ENCODE peak calls at places on chromosomes 5 and 9, in five cellular contexts. T is cardiac muscle cell, R is uterus, M is cardiac fibroblast, X is WTC11. S is an unnamed sample.

GRCh38 chr9:138022756-138023393 is 145.3 kb downstream of the CACNA1B start:
- DNase-seq in T (no peak), R (no peak), M (no peak), X (peak; percentile 66), S (peak; percentile 80)

GRCh38 chr5:111277061-111277460 is 52.9 kb downstream of the CAMK4 start:
- DNase-seq in T (no peak), R (no peak), M (no peak), X (no peak), S (no peak)

GRCh38 chr5:60827201-60827600 is 16.9 kb downstream of the ELOVL7 start:
- DNase-seq in T (no peak), R (no peak), M (no peak), X (no peak), S (no peak)

GRCh38 chr5:73129143-73129542 is 8.8 kb downstream of the TMEM171 start:
- DNase-seq in T (no peak), R (no peak), M (no peak), X (no peak), S (no peak)

GRCh38 chr5:104016650-104017049 is 454.1 kb upstream of the NUDT12 start:
- DNase-seq in T (no peak), R (no peak), M (no peak), X (no peak), S (no peak)

GRCh38 chr9:98796364-98797101 is at the start of gene ANKS6:
- DNase-seq in T (peak; percentile 90), R (peak; percentile 71), M (peak; percentile 78), X (peak; percentile 81), S (peak; percentile 89)

GRCh38 chr5:61263072-61263471 is 69.0 kb upstream of the ZSWIM6 start:
- DNase-seq in T (no peak), R (no peak), M (no peak), X (no peak), S (no peak)

GRCh38 chr5:139711067-139711851 is 63.1 kb downstream of the CXXC5 start:
- DNase-seq in T (peak; percentile 77), R (no peak), M (peak; percentile 54), X (peak; percentile 75), S (peak; percentile 77)

GRCh38 chr9:98774746-98775145 is 21.6 kb downstream of the ANKS6 start:
- DNase-seq in T (no peak), R (no peak), M (peak; percentile 16), X (peak; percentile 63), S (no peak)

GRCh38 chr9:100619194-100619593 is 41.3 kb downstream of the CAVIN4 start:
- DNase-seq in T (no peak), R (no peak), M (no peak), X (no peak), S (no peak)

GRCh38 chr5:61280766-61281427 is 51.2 kb upstream of the ZSWIM6 start:
- DNase-seq in T (no peak), R (no peak), M (no peak), X (no peak), S (no peak)

GRCh38 chr5:87009146-87009545 is 258.5 kb upstream of the RASA1 start:
- DNase-seq in T (no peak), R (no peak), M (peak; percentile 77), X (no peak), S (no peak)

GRCh38 chr5:77211013-77211690 is 672 bp downstream of the PDE8B start:
- DNase-seq in T (peak; percentile 44), R (peak; percentile 28), M (no peak), X (peak; percentile 41), S (peak; percentile 42)

GRCh38 chr5:56369333-56369947 is 136.3 kb upstream of the ANKRD55 start:
- DNase-seq in T (no peak), R (no peak), M (peak; percentile 30), X (no peak), S (no peak)

GRCh38 chr9:11549311-11549794 is 936.6 kb upstream of the PTPRD start:
- DNase-seq in T (no peak), R (no peak), M (no peak), X (no peak), S (no peak)

GRCh38 chr9:109574061-109574882 is 76.2 kb upstream of the PTPN3 start:
- DNase-seq in T (peak; percentile 84), R (peak; percentile 44), M (peak; percentile 73), X (no peak), S (no peak)

GRCh38 chr5:102794677-102795331 is 39.7 kb downstream of the PAM start:
- DNase-seq in T (no peak), R (no peak), M (no peak), X (peak; percentile 33), S (no peak)

GRCh38 chr5:102795546-102795945 is 40.4 kb downstream of the PAM start:
- DNase-seq in T (no peak), R (no peak), M (no peak), X (no peak), S (no peak)

GRCh38 chr5:102789469-102789868 is 34.4 kb downstream of the PAM start:
- DNase-seq in T (no peak), R (no peak), M (no peak), X (no peak), S (no peak)

GRCh38 chr5:102794047-102794446 is 38.9 kb downstream of the PAM start:
- DNase-seq in T (no peak), R (no peak), M (no peak), X (no peak), S (no peak)

DNA sequence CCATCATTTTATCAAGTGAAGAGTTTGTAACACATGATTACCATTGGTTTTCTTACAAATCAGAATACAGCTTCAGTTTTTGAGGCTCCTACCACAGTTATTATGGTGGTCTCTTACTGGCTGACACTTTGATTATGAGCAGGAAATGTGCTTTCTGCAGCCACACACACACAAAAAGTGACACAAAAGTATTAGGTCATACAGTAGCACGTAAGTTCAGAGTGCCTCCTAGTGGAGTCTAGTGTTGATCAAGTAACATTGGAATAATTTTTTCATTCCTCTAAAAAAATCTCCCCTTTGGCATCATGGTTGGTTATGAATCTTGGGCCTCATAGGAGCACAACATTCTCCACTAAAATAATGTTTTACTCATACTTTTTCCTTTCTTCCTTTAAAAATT is 37.6 kb downstream of the PAM start:
- DNase-seq in T (no peak), R (no peak), M (peak; percentile 19), X (no peak), S (no peak)
- TF ChIP-seq CTCF in T (peak; percentile 31), R (no peak), M (peak; percentile 44), X (no peak), S (no peak)

GRCh38 chr9:127918201-127919107 is 1.6 kb upstream of the ST6GALNAC4 start:
- DNase-seq in T (peak; percentile 56), R (no peak), M (peak; percentile 81), X (peak; percentile 55), S (no peak)
- TF ChIP-seq CTCF in T (no peak), R (no peak), M (no peak), X (no peak), S (no peak)

DNA sequence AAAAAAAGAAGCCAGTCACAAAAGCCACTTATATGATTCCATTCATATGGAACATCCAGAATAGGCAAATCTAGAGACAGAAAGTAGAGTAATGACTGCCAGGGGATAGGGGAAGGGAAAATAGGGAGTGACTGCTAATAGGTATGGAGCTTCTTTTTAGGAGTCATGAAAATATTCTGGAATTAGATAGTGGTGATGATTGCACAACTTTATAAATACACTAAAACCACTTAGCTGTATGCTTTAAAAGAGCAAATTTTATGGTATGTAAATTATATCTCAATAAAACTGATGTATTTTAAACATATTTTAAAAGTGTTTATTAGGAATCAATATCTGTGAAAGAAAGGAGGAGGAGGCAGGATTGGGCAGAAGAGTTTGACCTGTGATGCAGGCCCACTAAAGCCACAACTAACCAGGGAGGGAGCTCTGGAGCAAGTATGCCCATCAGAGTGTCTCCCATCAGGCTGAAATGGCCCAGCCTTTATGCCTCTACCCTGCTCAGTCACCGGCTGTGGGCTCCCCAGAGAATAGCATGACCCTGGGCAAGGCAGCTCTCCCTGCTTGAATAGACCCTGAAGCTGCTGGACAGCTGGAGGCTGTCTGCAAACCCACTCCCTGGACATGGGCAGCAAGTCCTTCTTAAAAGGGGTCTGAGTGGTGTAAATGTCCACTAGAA is 96.0 kb upstream of the SLC44A1 start:
- DNase-seq in T (no peak), R (no peak), M (no peak), X (peak; percentile 48), S (peak; percentile 55)
- TF ChIP-seq CTCF in T (peak; percentile 20), R (no peak), M (peak; percentile 9), X (no peak), S (no peak)

GRCh38 chr5:8650197-8650596 is 781.2 kb downstream of the MTRR start:
- DNase-seq in T (no peak), R (no peak), M (no peak), X (no peak), S (no peak)
- TF ChIP-seq CTCF in T (no peak), R (no peak), M (no peak), X (no peak), S (no peak)

GRCh38 chr5:2125901-2126265 is 243.2 kb upstream of the IRX4 start:
- DNase-seq in T (no peak), R (no peak), M (no peak), X (no peak), S (no peak)

GRCh38 chr5:2123874-2124273 is 241.1 kb upstream of the IRX4 start:
- DNase-seq in T (no peak), R (no peak), M (no peak), X (no peak), S (no peak)

GRCh38 chr5:2124434-2124833 is 241.7 kb upstream of the IRX4 start:
- DNase-seq in T (no peak), R (no peak), M (no peak), X (no peak), S (no peak)

GRCh38 chr5:2126512-2126911 is 243.8 kb upstream of the IRX4 start:
- DNase-seq in T (no peak), R (no peak), M (no peak), X (no peak), S (no peak)

GRCh38 chr5:2125163-2125900 is 242.6 kb upstream of the IRX4 start:
- DNase-seq in T (no peak), R (no peak), M (no peak), X (no peak), S (no peak)
- TF ChIP-seq CTCF in T (no peak), R (no peak), M (no peak), X (no peak), S (no peak)

DNA sequence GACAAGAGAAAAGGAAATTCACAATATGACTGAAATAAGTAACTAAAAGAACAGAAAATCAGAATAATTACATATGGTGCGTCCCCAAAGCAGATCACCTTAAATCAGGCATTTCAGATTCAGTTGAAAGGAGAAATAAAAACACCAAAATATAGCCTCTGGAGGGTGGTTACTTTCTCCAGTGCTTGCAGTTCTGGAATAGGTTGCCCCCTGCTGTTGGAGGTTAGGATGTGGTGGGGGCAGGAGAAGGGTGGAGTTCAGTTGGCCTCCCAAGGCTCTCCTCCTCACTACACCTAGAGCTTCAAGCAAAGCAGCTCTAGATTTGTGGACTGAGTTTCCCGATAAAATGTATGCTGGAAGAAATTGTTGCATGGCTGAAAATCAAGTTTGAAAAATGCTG is 338.2 kb upstream of the TLE4 start:
- DNase-seq in T (no peak), R (no peak), M (peak; percentile 72), X (peak; percentile 54), S (peak; percentile 26)
- TF ChIP-seq CTCF in T (peak; percentile 66), R (no peak), M (peak; percentile 77), X (peak; percentile 47), S (peak; percentile 37)